ENCODE peak calls at places on chromosomes 16 and 17, in ten cellular contexts. P, B, U, O, X, A, D, I, G and C are unnamed samples.

GRCh38 chr16:28280881-28281836 is 11.2 kb upstream of the SBK1 start:
- DNase-seq in G (no peak), I (no peak), U (no peak), O (no peak), X (no peak), D (no peak), A (no peak), P (no peak), B (no peak), C (peak)

GRCh38 chr17:19409509-19409908 is 1.5 kb upstream of the RNF112 start:
- DNase-seq in D (no peak), X (no peak), A (no peak), G (no peak), I (no peak), U (peak), P (peak), O (no peak), B (peak), C (no peak)

GRCh38 chr16:77919761-77920415 is 102.5 kb upstream of the CLEC3A start:
- DNase-seq in I (no peak), X (no peak), A (no peak), O (no peak), P (no peak), U (no peak), B (no peak), G (no peak), D (no peak), C (no peak)

GRCh38 chr16:13084331-13084730 is 182.9 kb downstream of the SHISA9 start:
- DNase-seq in P (no peak), G (peak), D (no peak), A (no peak), O (no peak), X (no peak), B (no peak), I (peak), U (no peak), C (no peak)

GRCh38 chr17:80762076-80762475 is 217.4 kb downstream of the RPTOR start:
- DNase-seq in B (no peak), D (no peak), O (no peak), I (no peak), U (no peak), P (no peak), X (no peak), A (no peak), G (no peak), C (no peak)

GRCh38 chr17:51298508-51299371 is 38.4 kb downstream of the UTP18 start:
- DNase-seq in P (peak), B (peak), D (peak), A (no peak), I (no peak), X (no peak), G (peak), U (peak), O (no peak), C (peak)

GRCh38 chr17:81123052-81124048 is 42.0 kb upstream of the PVALEF start:
- DNase-seq in P (no peak), B (no peak), A (no peak), G (no peak), U (no peak), O (no peak), I (no peak), D (no peak), X (no peak), C (no peak)

GRCh38 chr17:32801193-32801592 is 75.7 kb downstream of the MYO1D start:
- DNase-seq in O (no peak), B (no peak), X (no peak), D (no peak), A (no peak), G (no peak), U (no peak), P (no peak), I (no peak), C (no peak)

GRCh38 chr17:66365204-66365524 is 62.8 kb downstream of the PRKCA start:
- DNase-seq in O (no peak), B (no peak), A (no peak), U (no peak), D (no peak), X (no peak), I (no peak), P (no peak), G (no peak), C (no peak)

GRCh38 chr16:10171225-10171624 is 11.0 kb downstream of the GRIN2A start:
- DNase-seq in O (no peak), G (no peak), A (no peak), U (peak), P (no peak), B (no peak), X (no peak), I (no peak), D (no peak), C (no peak)

GRCh38 chr17:42286411-42287295 is 1.6 kb upstream of the STAT5A start:
- DNase-seq in P (no peak), U (no peak), B (no peak), X (no peak), G (no peak), D (no peak), A (no peak), O (no peak), I (peak), C (peak)

GRCh38 chr17:50210249-50211225 is 9.1 kb upstream of the COL1A1 start:
- DNase-seq in P (peak), U (peak), I (peak), G (no peak), O (peak), B (peak), A (no peak), X (no peak), D (peak), C (peak)

GRCh38 chr16:11354733-11355574 is 9.7 kb downstream of the RMI2 start:
- DNase-seq in I (no peak), U (no peak), A (no peak), B (peak), D (no peak), P (peak), G (no peak), X (peak), O (no peak), C (peak)

GRCh38 chr17:77124192-77124908 is 16.4 kb upstream of the SEC14L1 start:
- DNase-seq in D (peak), O (no peak), P (peak), I (no peak), G (no peak), B (no peak), U (peak), X (no peak), A (no peak), C (no peak)

GRCh38 chr17:74745548-74746177 is 2.8 kb upstream of the NHERF1 start:
- DNase-seq in G (no peak), X (peak), O (no peak), U (no peak), I (no peak), B (no peak), P (no peak), D (no peak), A (no peak), C (no peak)

GRCh38 chr16:29756654-29757053 is 10.9 kb upstream of the C16orf54 start:
- DNase-seq in P (no peak), B (no peak), G (no peak), D (no peak), A (no peak), O (no peak), X (no peak), I (no peak), U (no peak), C (no peak)

GRCh38 chr17:75331671-75332070 is 42.4 kb upstream of the SLC25A19 start:
- DNase-seq in A (no peak), X (no peak), B (no peak), P (no peak), G (no peak), U (no peak), I (no peak), O (no peak), D (no peak), C (no peak)

GRCh38 chr17:78868391-78868790 is 27.8 kb upstream of the USP36 start:
- DNase-seq in I (no peak), A (no peak), D (no peak), O (no peak), U (no peak), B (peak), P (peak), X (no peak), G (no peak), C (no peak)

GRCh38 chr16:5582529-5582928 is 484.9 kb upstream of the EEF2KMT start:
- DNase-seq in G (no peak), X (no peak), I (no peak), A (no peak), U (no peak), O (no peak), P (no peak), B (no peak), D (no peak), C (no peak)

GRCh38 chr17:13728751-13729150 is 127.0 kb upstream of the HS3ST3A1 start:
- DNase-seq in X (no peak), U (peak), I (no peak), G (no peak), P (peak), O (no peak), A (no peak), B (no peak), D (no peak), C (no peak)

GRCh38 chr16:4117250-4117578 is 972 bp upstream of the ADCY9 start:
- DNase-seq in O (no peak), G (no peak), P (no peak), X (peak), I (no peak), U (no peak), D (no peak), B (no peak), A (no peak), C (no peak)

GRCh38 chr16:17357302-17358062 is 113.3 kb downstream of the XYLT1 start:
- DNase-seq in U (no peak), O (no peak), G (no peak), I (no peak), B (no peak), X (no peak), A (no peak), P (no peak), D (no peak), C (no peak)
- H3K4me3 ChIP-seq in U (no peak), O (no peak), G (no peak), I (no peak), B (no peak), X (no peak), A (no peak), P (no peak), D (no peak), C (no peak)

DNA sequence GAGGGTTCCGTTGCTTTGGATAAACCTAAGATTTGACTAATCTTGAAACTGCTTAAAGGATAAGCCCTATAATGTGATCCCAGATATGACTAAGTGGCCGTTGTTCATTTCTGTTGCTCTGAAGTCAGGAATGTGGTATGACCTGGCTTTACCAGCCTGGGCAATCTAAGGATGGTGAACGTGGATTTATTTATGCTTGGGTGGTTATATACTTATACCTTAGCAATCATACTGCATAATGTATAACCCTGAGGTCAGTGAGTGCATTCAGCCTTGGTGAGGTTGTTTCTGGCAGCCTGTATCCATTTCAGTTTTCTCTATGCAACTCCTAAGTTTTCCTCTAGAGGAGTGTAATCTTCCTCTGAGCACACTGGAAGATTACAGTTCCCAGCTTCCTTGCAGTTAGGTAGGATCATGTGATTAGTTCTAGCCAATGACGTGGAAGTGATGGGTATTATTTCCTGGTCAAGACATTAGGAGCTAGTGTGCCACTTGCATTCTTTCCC is 41.9 kb downstream of the FTO start:
- DNase-seq in U (peak), O (no peak), D (no peak), A (no peak), X (no peak), I (no peak), B (no peak), G (no peak), P (peak), C (no peak)
- H3K4me3 ChIP-seq in U (no peak), O (no peak), D (no peak), A (no peak), X (no peak), I (no peak), B (no peak), G (no peak), P (no peak), C (no peak)

DNA sequence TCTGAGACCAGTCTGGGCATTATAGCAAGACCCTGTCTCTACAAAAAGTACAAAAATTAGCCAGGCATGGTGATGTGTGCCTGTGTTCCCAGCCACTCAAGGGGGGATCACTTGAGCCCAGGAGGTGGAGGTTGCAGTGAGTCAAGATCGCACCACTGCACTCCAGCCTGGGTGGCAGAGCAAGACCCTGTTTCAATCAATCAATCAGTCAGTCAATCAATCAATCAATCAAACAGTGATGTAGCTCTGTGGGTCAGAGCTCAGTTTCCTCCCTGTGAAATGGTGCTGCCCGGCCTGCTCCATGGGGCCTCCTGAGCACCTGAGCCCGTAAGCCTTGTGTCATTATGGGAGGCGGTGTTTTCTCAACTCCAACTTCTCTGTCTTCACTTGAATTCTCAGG is 167.1 kb upstream of the CIBAR2 start:
- DNase-seq in O (no peak), P (no peak), A (no peak), U (no peak), D (no peak), G (no peak), X (no peak), B (no peak), I (no peak), C (no peak)
- H3K4me3 ChIP-seq in O (no peak), P (no peak), A (no peak), U (no peak), D (no peak), G (no peak), X (no peak), B (no peak), I (no peak), C (no peak)

DNA sequence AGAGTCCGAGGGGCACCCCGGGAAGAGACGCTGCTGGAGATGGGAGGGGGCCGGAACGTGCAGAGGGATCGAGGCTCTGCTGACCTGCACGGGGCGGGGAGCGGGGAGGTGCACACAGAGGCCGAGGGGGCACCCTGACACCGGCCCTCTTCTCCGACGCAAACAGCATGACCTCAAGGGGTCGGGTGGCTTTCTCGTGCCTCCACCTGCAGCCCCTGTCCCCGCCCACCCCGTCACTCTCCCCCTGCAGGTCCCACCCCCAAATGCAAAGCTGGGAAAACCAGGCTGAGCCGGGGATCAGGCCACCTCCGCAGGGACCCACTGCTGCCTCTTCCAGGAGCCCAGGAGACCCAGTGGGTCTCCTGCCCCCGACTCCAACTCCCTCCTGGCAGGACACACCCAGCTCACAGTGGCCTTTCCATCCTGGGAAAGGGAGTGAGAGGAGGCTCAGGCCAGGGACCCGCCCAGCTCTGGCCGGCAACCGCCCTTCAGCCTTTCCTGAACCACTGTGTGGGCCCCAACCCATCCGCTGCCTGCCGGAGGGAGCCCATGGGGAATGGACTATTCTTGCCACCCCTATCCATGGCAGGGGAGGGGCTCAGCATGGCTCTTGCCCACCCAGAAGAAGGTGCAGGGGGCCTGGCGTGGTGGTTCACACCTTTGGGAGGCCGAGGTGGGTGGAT is 38.7 kb downstream of the CTU2 start:
- DNase-seq in G (no peak), O (no peak), D (no peak), U (no peak), P (no peak), X (no peak), A (no peak), B (no peak), I (no peak), C (no peak)
- H3K4me3 ChIP-seq in G (no peak), O (no peak), D (no peak), U (no peak), P (no peak), X (no peak), A (no peak), B (no peak), I (no peak), C (no peak)